ENCODE peak calls at places on chromosomes 2 and 18, in eight cellular contexts. One of them, this sample, is unnamed.

GRCh38 chr2:191740016-191740419 is 62.1 kb downstream of the NABP1 start:
- DNase-seq in activated naive CD4-positive, alpha-beta T cell treated with Interleukin-2 at 50 U/mL for 16 hours: peak; percentile 28
- DNase-seq in effector memory CD4-positive, alpha-beta T cell: peak; percentile 50
- DNase-seq in anterior cingulate cortex: no peak
- DNase-seq in activated CD8-positive, alpha-beta memory T cell treated with anti-CD3 and anti-CD28 coated beads for 24 hours: no peak
- DNase-seq in amniotic stem cell: no peak
- DNase-seq in NCI-H226: no peak
- DNase-seq in activated CD8-positive, alpha-beta T cell treated with anti-CD3 and anti-CD28 coated beads, Interleukin-2, amount 10 ng/mL, durations not matched to agents 7 days and 5 days: peak; percentile 89
- DNase-seq in this sample: peak; percentile 82

GRCh38 chr2:73053316-73054114 is 18.0 kb downstream of the SFXN5 start:
- DNase-seq in activated CD8-positive, alpha-beta T cell treated with anti-CD3 and anti-CD28 coated beads, Interleukin-2, amount 10 ng/mL, durations not matched to agents 7 days and 5 days: no peak
- DNase-seq in amniotic stem cell: no peak
- DNase-seq in NCI-H226: no peak
- DNase-seq in activated CD8-positive, alpha-beta memory T cell treated with anti-CD3 and anti-CD28 coated beads for 24 hours: no peak
- DNase-seq in activated naive CD4-positive, alpha-beta T cell treated with Interleukin-2 at 50 U/mL for 16 hours: no peak
- DNase-seq in anterior cingulate cortex: no peak
- DNase-seq in effector memory CD4-positive, alpha-beta T cell: no peak
- DNase-seq in this sample: no peak

GRCh38 chr2:200104015-200104414 is 148.6 kb downstream of the MAIP1 start:
- DNase-seq in effector memory CD4-positive, alpha-beta T cell: no peak
- DNase-seq in activated CD8-positive, alpha-beta memory T cell treated with anti-CD3 and anti-CD28 coated beads for 24 hours: no peak
- DNase-seq in NCI-H226: peak; percentile 64
- DNase-seq in amniotic stem cell: no peak
- DNase-seq in activated CD8-positive, alpha-beta T cell treated with anti-CD3 and anti-CD28 coated beads, Interleukin-2, amount 10 ng/mL, durations not matched to agents 7 days and 5 days: no peak
- DNase-seq in activated naive CD4-positive, alpha-beta T cell treated with Interleukin-2 at 50 U/mL for 16 hours: no peak
- DNase-seq in anterior cingulate cortex: no peak
- DNase-seq in this sample: no peak

GRCh38 chr18:74567805-74568204 is 29.9 kb upstream of the ZNF407 start:
- DNase-seq in anterior cingulate cortex: no peak
- DNase-seq in activated CD8-positive, alpha-beta T cell treated with anti-CD3 and anti-CD28 coated beads, Interleukin-2, amount 10 ng/mL, durations not matched to agents 7 days and 5 days: no peak
- DNase-seq in activated CD8-positive, alpha-beta memory T cell treated with anti-CD3 and anti-CD28 coated beads for 24 hours: no peak
- DNase-seq in effector memory CD4-positive, alpha-beta T cell: no peak
- DNase-seq in NCI-H226: no peak
- DNase-seq in activated naive CD4-positive, alpha-beta T cell treated with Interleukin-2 at 50 U/mL for 16 hours: no peak
- DNase-seq in amniotic stem cell: no peak
- DNase-seq in this sample: no peak

GRCh38 chr18:78927156-78927555 is 52.5 kb upstream of the SALL3 start:
- DNase-seq in anterior cingulate cortex: no peak
- DNase-seq in effector memory CD4-positive, alpha-beta T cell: no peak
- DNase-seq in activated CD8-positive, alpha-beta memory T cell treated with anti-CD3 and anti-CD28 coated beads for 24 hours: no peak
- DNase-seq in amniotic stem cell: no peak
- DNase-seq in NCI-H226: no peak
- DNase-seq in activated CD8-positive, alpha-beta T cell treated with anti-CD3 and anti-CD28 coated beads, Interleukin-2, amount 10 ng/mL, durations not matched to agents 7 days and 5 days: no peak
- DNase-seq in activated naive CD4-positive, alpha-beta T cell treated with Interleukin-2 at 50 U/mL for 16 hours: no peak
- DNase-seq in this sample: no peak

GRCh38 chr18:10851824-10852225 is 297.5 kb downstream of the PIEZO2 start:
- DNase-seq in NCI-H226: peak; percentile 5
- DNase-seq in activated naive CD4-positive, alpha-beta T cell treated with Interleukin-2 at 50 U/mL for 16 hours: no peak
- DNase-seq in anterior cingulate cortex: no peak
- DNase-seq in activated CD8-positive, alpha-beta memory T cell treated with anti-CD3 and anti-CD28 coated beads for 24 hours: no peak
- DNase-seq in amniotic stem cell: peak; percentile 20
- DNase-seq in effector memory CD4-positive, alpha-beta T cell: no peak
- DNase-seq in activated CD8-positive, alpha-beta T cell treated with anti-CD3 and anti-CD28 coated beads, Interleukin-2, amount 10 ng/mL, durations not matched to agents 7 days and 5 days: no peak
- DNase-seq in this sample: no peak

GRCh38 chr2:20008703-20009102 is 3.8 kb downstream of the MATN3 start:
- DNase-seq in activated naive CD4-positive, alpha-beta T cell treated with Interleukin-2 at 50 U/mL for 16 hours: no peak
- DNase-seq in activated CD8-positive, alpha-beta memory T cell treated with anti-CD3 and anti-CD28 coated beads for 24 hours: no peak
- DNase-seq in anterior cingulate cortex: no peak
- DNase-seq in NCI-H226: no peak
- DNase-seq in effector memory CD4-positive, alpha-beta T cell: no peak
- DNase-seq in amniotic stem cell: no peak
- DNase-seq in activated CD8-positive, alpha-beta T cell treated with anti-CD3 and anti-CD28 coated beads, Interleukin-2, amount 10 ng/mL, durations not matched to agents 7 days and 5 days: no peak
- DNase-seq in this sample: no peak

GRCh38 chr18:6876646-6877045 is 147.1 kb downstream of the ARHGAP28 start:
- DNase-seq in NCI-H226: no peak
- DNase-seq in activated CD8-positive, alpha-beta T cell treated with anti-CD3 and anti-CD28 coated beads, Interleukin-2, amount 10 ng/mL, durations not matched to agents 7 days and 5 days: no peak
- DNase-seq in activated CD8-positive, alpha-beta memory T cell treated with anti-CD3 and anti-CD28 coated beads for 24 hours: no peak
- DNase-seq in anterior cingulate cortex: no peak
- DNase-seq in amniotic stem cell: no peak
- DNase-seq in activated naive CD4-positive, alpha-beta T cell treated with Interleukin-2 at 50 U/mL for 16 hours: no peak
- DNase-seq in effector memory CD4-positive, alpha-beta T cell: no peak
- DNase-seq in this sample: no peak

GRCh38 chr2:62814132-62814531 is 108.6 kb downstream of the EHBP1 start:
- DNase-seq in effector memory CD4-positive, alpha-beta T cell: no peak
- DNase-seq in NCI-H226: peak; percentile 14
- DNase-seq in activated CD8-positive, alpha-beta memory T cell treated with anti-CD3 and anti-CD28 coated beads for 24 hours: no peak
- DNase-seq in activated naive CD4-positive, alpha-beta T cell treated with Interleukin-2 at 50 U/mL for 16 hours: no peak
- DNase-seq in anterior cingulate cortex: no peak
- DNase-seq in amniotic stem cell: no peak
- DNase-seq in activated CD8-positive, alpha-beta T cell treated with anti-CD3 and anti-CD28 coated beads, Interleukin-2, amount 10 ng/mL, durations not matched to agents 7 days and 5 days: no peak
- DNase-seq in this sample: peak; percentile 62

This sample was measured in DND-41.